ENCODE peak calls at places on chromosome 18, in six cellular contexts. J is kidney, C is fibroblast of lung, S is SJSA1, T is cardiac muscle cell, E is H1. X is an unnamed sample. For H3K9me3, the result is how much of the 10 kb centered on the place peaks cover.

GRCh38 chr18:48330016-48330991 is 78.9 kb downstream of the ZBTB7C start:
- DNase-seq in J (no peak), C (peak), S (peak), T (no peak), E (no peak), X (no peak)

GRCh38 chr18:9671214-9671613 is 36.9 kb upstream of the RAB31 start:
- DNase-seq in J (no peak), C (no peak), S (no peak), T (no peak), E (no peak), X (no peak)

GRCh38 chr18:75247041-75247551 is 36.5 kb downstream of the TSHZ1 start:
- DNase-seq in J (no peak), C (peak), S (no peak), T (no peak), E (no peak), X (no peak)

GRCh38 chr18:51361130-51361860 is 163.8 kb upstream of the MEX3C start:
- DNase-seq in J (no peak), C (no peak), S (no peak), T (peak), E (no peak), X (no peak)

GRCh38 chr18:23618862-23619387 is 32.6 kb upstream of the NPC1 start:
- DNase-seq in J (no peak), C (no peak), S (no peak), T (peak), E (peak), X (no peak)

GRCh38 chr18:6781179-6781714 is 51.7 kb downstream of the ARHGAP28 start:
- DNase-seq in J (no peak), C (no peak), S (no peak), T (no peak), E (no peak), X (no peak)

GRCh38 chr18:28204154-28204553 is 27.2 kb upstream of the CDH2 start:
- DNase-seq in J (no peak), C (peak), S (peak), T (no peak), E (no peak), X (no peak)

GRCh38 chr18:62088146-62088545 is 98.7 kb downstream of the PIGN start:
- DNase-seq in J (no peak), C (peak), S (no peak), T (no peak), E (no peak), X (no peak)

GRCh38 chr18:3015203-3015590 is 2.3 kb upstream of the LPIN2 start:
- DNase-seq in J (no peak), C (peak), S (peak), T (no peak), E (no peak), X (no peak)

GRCh38 chr18:40133253-40133652 is 1821.8 kb upstream of the PIK3C3 start:
- DNase-seq in J (no peak), C (no peak), S (no peak), T (no peak), E (no peak), X (no peak)

GRCh38 chr18:59265246-59266018 is 7.8 kb downstream of the RAX start:
- DNase-seq in J (no peak), C (no peak), S (no peak), T (no peak), E (peak), X (no peak)

GRCh38 chr18:8695932-8696510 is 9.3 kb upstream of the MTCL1 start:
- DNase-seq in J (no peak), C (no peak), S (peak), T (no peak), E (no peak), X (no peak)

GRCh38 chr18:29811519-29811918 is 1231.0 kb downstream of the DSC3 start:
- DNase-seq in J (peak), C (no peak), S (no peak), T (no peak), E (no peak), X (no peak)

GRCh38 chr18:54932472-54932871 is 26.8 kb downstream of the CCDC68 start:
- DNase-seq in J (no peak), C (no peak), S (no peak), T (no peak), E (no peak), X (no peak)

GRCh38 chr18:62339106-62339988 is 14.2 kb downstream of the TNFRSF11A start:
- DNase-seq in J (no peak), C (peak), S (no peak), T (no peak), E (peak), X (no peak)

GRCh38 chr18:58194028-58194427 is 150.0 kb downstream of the NEDD4L start:
- DNase-seq in J (no peak), C (no peak), S (no peak), T (peak), E (no peak), X (no peak)

GRCh38 chr18:12041561-12041960 is 52.1 kb upstream of the ANKRD62 start:
- DNase-seq in J (no peak), C (peak), S (no peak), T (no peak), E (no peak), X (no peak)

GRCh38 chr18:66511810-66512209 is 92.1 kb downstream of the CDH19 start:
- DNase-seq in J (no peak), C (peak), S (no peak), T (no peak), E (no peak), X (no peak)

GRCh38 chr18:80086281-80086680 is 22.8 kb upstream of the ADNP2 start:
- DNase-seq in J (no peak), C (no peak), S (no peak), T (no peak), E (no peak), X (no peak)
- H3K9me3 ChIP-seq in J (under half), C (under half), S (under half), T (under half), E (under half), X (under half)

GRCh38 chr18:32998285-32998684 is 225.5 kb upstream of the KLHL14 start:
- DNase-seq in J (no peak), C (no peak), S (no peak), T (no peak), E (no peak), X (no peak)
- H3K9me3 ChIP-seq in J (under half), C (under half), S (under half), T (under half), E (under half), X (under half)

GRCh38 chr18:72613589-72613988 is 69.4 kb upstream of the CBLN2 start:
- DNase-seq in J (no peak), C (no peak), S (no peak), T (no peak), E (no peak), X (no peak)

DNA sequence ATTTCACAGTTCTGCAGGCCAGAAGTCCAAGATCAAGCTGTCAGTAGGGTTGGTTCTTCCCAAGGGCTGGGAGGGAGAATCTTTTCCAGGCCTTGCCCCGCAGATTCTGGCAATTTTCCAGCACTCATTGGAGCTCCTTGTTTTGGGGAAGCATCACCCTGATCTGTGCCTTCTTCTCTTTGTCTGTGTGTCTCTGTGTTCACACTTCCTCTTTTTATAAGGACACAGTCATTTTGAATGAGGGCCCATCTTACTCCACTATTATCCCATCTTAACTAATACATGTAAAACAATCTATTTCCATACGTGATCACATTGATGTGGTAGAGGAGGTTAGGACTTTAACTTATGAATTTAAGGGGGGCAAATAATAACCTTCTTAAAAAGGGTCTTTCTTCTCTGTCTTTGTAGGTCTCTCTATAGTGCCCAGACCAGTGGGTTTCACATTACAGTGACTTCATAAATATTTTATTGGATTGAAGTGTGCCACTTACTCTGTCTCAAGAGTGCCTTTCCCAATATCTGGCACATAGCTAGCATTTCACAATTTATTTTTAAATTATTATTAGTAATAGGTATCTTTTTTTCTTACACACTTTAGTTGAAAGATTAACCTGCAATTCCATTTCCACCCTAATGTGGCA is 68.9 kb upstream of the CBLN2 start:
- DNase-seq in J (no peak), C (no peak), S (no peak), T (no peak), E (no peak), X (no peak)
- H3K9me3 ChIP-seq in J (under half), C (under half), S (under half), T (under half), E (under half), X (under half)

GRCh38 chr18:14969507-14969906 is 221.5 kb downstream of the ANKRD30B start:
- DNase-seq in J (no peak), C (no peak), S (no peak), T (no peak), E (peak), X (no peak)
- H3K9me3 ChIP-seq in J (under half), C (under half), S (under half), T (under half), E (half or more), X (under half)

GRCh38 chr18:4806342-4806741 is 351.2 kb upstream of the DLGAP1 start:
- DNase-seq in J (no peak), C (peak), S (no peak), T (no peak), E (no peak), X (no peak)

GRCh38 chr18:4813708-4814107 is 358.6 kb upstream of the DLGAP1 start:
- DNase-seq in J (no peak), C (no peak), S (no peak), T (no peak), E (no peak), X (no peak)

GRCh38 chr18:4807495-4808293 is 352.6 kb upstream of the DLGAP1 start:
- DNase-seq in J (peak), C (no peak), S (no peak), T (no peak), E (no peak), X (no peak)

GRCh38 chr18:4808891-4809290 is 353.8 kb upstream of the DLGAP1 start:
- DNase-seq in J (no peak), C (no peak), S (no peak), T (no peak), E (no peak), X (no peak)
- H3K9me3 ChIP-seq in J (under half), C (under half), S (under half), T (under half), E (under half), X (under half)

GRCh38 chr18:402129-402528 is 98.4 kb downstream of the COLEC12 start:
- DNase-seq in J (no peak), C (no peak), S (no peak), T (no peak), E (no peak), X (no peak)
- H3K9me3 ChIP-seq in J (under half), C (under half), S (under half), T (under half), E (under half), X (under half)

X was measured in T-helper 17 cell.